ENCODE peak calls at places on chromosomes 4 and X, in seven cellular contexts. A is HCT116, P is PC-9, M is SK-N-SH, X is ovary, S is breast epithelium, B is right lobe of liver. W is an unnamed sample. For H3K36me3, the result is how much of the 10 kb centered on the place peaks cover.

GRCh38 chrX:11887175-11887574 is 129.1 kb downstream of the MSL3 start:
- DNase-seq in B (no peak), S (no peak), P (no peak), A (no peak), X (no peak), M (no peak), W (no peak)

GRCh38 chr4:60216752-60217151 is 983.4 kb upstream of the ADGRL3 start:
- DNase-seq in S (no peak), M (no peak), A (no peak), X (no peak), B (no peak), P (no peak), W (peak)

GRCh38 chr4:165700855-165701254 is 172.2 kb upstream of the TLL1 start:
- DNase-seq in A (peak), P (no peak), X (no peak), B (no peak), S (no peak), M (no peak), W (no peak)

GRCh38 chrX:152024710-152025109 is 50.2 kb upstream of the GABRE start:
- DNase-seq in B (no peak), X (no peak), A (no peak), M (no peak), P (no peak), S (no peak), W (no peak)

GRCh38 chr4:182894681-182895275 is 22.4 kb downstream of the DCTD start:
- DNase-seq in M (no peak), A (no peak), B (no peak), X (no peak), P (no peak), S (no peak), W (no peak)

GRCh38 chrX:53882331-53882730 is 161.9 kb downstream of the PHF8 start:
- DNase-seq in S (no peak), X (no peak), A (no peak), M (no peak), P (peak), B (no peak), W (peak)

GRCh38 chr4:95638920-95639501 is 90.2 kb upstream of the UNC5C start:
- DNase-seq in A (no peak), B (no peak), P (no peak), S (no peak), M (no peak), X (no peak), W (no peak)

GRCh38 chr4:10305816-10306215 is 151.4 kb downstream of the ZNF518B start:
- DNase-seq in X (no peak), A (no peak), M (no peak), B (no peak), S (no peak), P (no peak), W (no peak)

GRCh38 chr4:138857399-138857798 is 158.2 kb upstream of the NOCT start:
- DNase-seq in A (no peak), X (no peak), B (no peak), M (no peak), P (no peak), S (no peak), W (no peak)

GRCh38 chr4:65083076-65083475 is 587.2 kb downstream of the EPHA5 start:
- DNase-seq in A (no peak), M (no peak), S (no peak), B (no peak), X (no peak), P (no peak), W (peak)

GRCh38 chr4:184369871-184370270 is 104.5 kb downstream of the IRF2 start:
- DNase-seq in P (no peak), X (no peak), A (no peak), M (no peak), B (no peak), S (no peak), W (no peak)

GRCh38 chrX:2311483-2311882 is 189.3 kb downstream of the DHRSX start:
- DNase-seq in A (no peak), B (no peak), S (no peak), P (no peak), M (no peak), X (no peak), W (no peak)

GRCh38 chrX:105701310-105702052 is 120.9 kb upstream of the NRK start:
- DNase-seq in S (no peak), X (no peak), M (peak), A (no peak), P (peak), B (no peak), W (no peak)

GRCh38 chr4:23034726-23035125 is 342.0 kb downstream of the GBA3 start:
- DNase-seq in P (no peak), A (no peak), S (no peak), M (no peak), B (no peak), X (no peak), W (no peak)

GRCh38 chr4:960736-961650 is 12.4 kb downstream of the DGKQ start:
- DNase-seq in B (no peak), A (no peak), P (no peak), X (no peak), M (peak), S (no peak), W (no peak)

GRCh38 chrX:8189096-8189830 is 18.2 kb upstream of the VCX2 start:
- DNase-seq in X (no peak), B (no peak), M (no peak), A (no peak), P (no peak), S (no peak), W (no peak)

GRCh38 chrX:69104756-69105434 is 60.4 kb downstream of the PJA1 start:
- DNase-seq in B (no peak), P (peak), S (no peak), X (no peak), M (no peak), A (no peak), W (no peak)

GRCh38 chr4:113539408-113539807 is 222.1 kb downstream of the CAMK2D start:
- DNase-seq in S (no peak), P (no peak), B (no peak), X (no peak), A (peak), M (no peak), W (peak)

GRCh38 chr4:36303430-36304137 is 22.2 kb downstream of the DTHD1 start:
- DNase-seq in B (no peak), P (no peak), S (no peak), X (no peak), M (no peak), A (no peak), W (no peak)

GRCh38 chrX:13223868-13224555 is 95.8 kb downstream of the ATXN3L start:
- DNase-seq in S (no peak), M (no peak), X (no peak), B (no peak), A (peak), P (peak), W (peak)

GRCh38 chr4:82450966-82451755 is 20.8 kb downstream of the ENOPH1 start:
- DNase-seq in M (peak), B (no peak), S (no peak), X (no peak), A (no peak), P (no peak), W (no peak)

GRCh38 chr4:109207060-109207459 is 95.4 kb downstream of the COL25A1 start:
- DNase-seq in X (no peak), M (peak), P (no peak), A (no peak), S (no peak), B (no peak), W (peak)
- TF ChIP-seq CTCF in X (no peak), M (no peak), P (no peak), A (no peak), S (no peak), B (no peak), W (no peak)

GRCh38 chrX:16797841-16798240 is 11.6 kb downstream of the TXLNG start:
- DNase-seq in B (no peak), S (no peak), P (no peak), M (no peak), X (no peak), A (no peak), W (no peak)

GRCh38 chrX:16797358-16797757 is 11.1 kb downstream of the TXLNG start:
- DNase-seq in A (no peak), S (no peak), P (no peak), X (no peak), M (no peak), B (no peak), W (no peak)

DNA sequence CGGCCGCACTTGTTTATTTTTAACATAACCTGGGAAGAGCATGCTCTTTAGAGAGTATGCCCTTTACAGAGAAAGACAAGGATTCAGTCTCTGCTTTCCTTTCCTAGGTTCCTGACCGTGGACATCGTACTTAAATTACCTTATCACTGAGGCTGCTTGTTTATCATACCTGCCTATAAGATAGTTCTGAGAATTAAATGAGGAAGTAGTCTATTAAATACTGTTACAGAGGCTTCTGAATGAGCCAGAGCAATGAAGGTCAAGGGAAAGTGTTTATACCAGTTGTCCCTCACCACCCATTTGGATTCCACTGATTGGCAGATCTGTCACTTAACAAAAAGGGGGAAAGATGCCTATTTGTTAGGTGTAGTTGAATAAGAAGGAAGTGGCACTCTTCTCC is 10.0 kb downstream of the TXLNG start:
- DNase-seq in S (no peak), M (no peak), B (no peak), P (no peak), X (no peak), A (no peak), W (no peak)
- H3K36me3 ChIP-seq in S (under half), M (under half), B (under half), P (under half), X (under half), A (under half), W (under half)

GRCh38 chr4:98658287-98659105 is at the start of gene TSPAN5:
- DNase-seq in A (peak), M (peak), B (peak), X (peak), P (peak), S (peak), W (no peak)
- TF ChIP-seq CTCF in A (no peak), M (no peak), B (no peak), X (no peak), P (no peak), S (no peak), W (no peak)

GRCh38 chr4:144733566-144733965 is 87.6 kb downstream of the HHIP start:
- DNase-seq in B (no peak), S (no peak), X (no peak), A (no peak), M (no peak), P (no peak), W (no peak)

GRCh38 chr4:144738649-144739048 is 92.7 kb downstream of the HHIP start:
- DNase-seq in P (no peak), X (no peak), A (no peak), M (no peak), B (no peak), S (no peak), W (no peak)

GRCh38 chr4:144734522-144734921 is 88.6 kb downstream of the HHIP start:
- DNase-seq in A (no peak), M (no peak), P (peak), S (no peak), X (no peak), B (no peak), W (no peak)

GRCh38 chr4:144732584-144733130 is 86.7 kb downstream of the HHIP start:
- DNase-seq in B (no peak), A (no peak), S (no peak), M (no peak), X (no peak), P (no peak), W (no peak)
- H3K36me3 ChIP-seq in B (under half), A (under half), S (under half), M (under half), X (under half), P (under half), W (under half)

GRCh38 chr4:153933851-153934688 is 145.2 kb upstream of the SFRP2 start:
- DNase-seq in B (no peak), S (no peak), A (no peak), P (no peak), M (no peak), X (no peak), W (no peak)
- TF ChIP-seq CTCF in B (no peak), S (no peak), A (no peak), P (no peak), M (no peak), X (no peak), W (no peak)

GRCh38 chr4:11367371-11367770 is 61.3 kb downstream of the HS3ST1 start:
- DNase-seq in A (no peak), M (no peak), X (peak), S (no peak), P (peak), B (no peak), W (peak)

GRCh38 chr4:11366859-11367258 is 61.8 kb downstream of the HS3ST1 start:
- DNase-seq in B (no peak), X (no peak), S (no peak), A (no peak), M (no peak), P (no peak), W (no peak)

GRCh38 chr4:11365039-11365438 is 63.7 kb downstream of the HS3ST1 start:
- DNase-seq in P (no peak), M (no peak), X (no peak), A (no peak), B (no peak), S (no peak), W (no peak)

GRCh38 chr4:11368701-11369115 is 60.0 kb downstream of the HS3ST1 start:
- DNase-seq in P (no peak), M (no peak), X (peak), A (no peak), B (peak), S (no peak), W (no peak)
- H3K36me3 ChIP-seq in P (under half), M (under half), X (under half), A (under half), B (under half), S (under half), W (under half)

DNA sequence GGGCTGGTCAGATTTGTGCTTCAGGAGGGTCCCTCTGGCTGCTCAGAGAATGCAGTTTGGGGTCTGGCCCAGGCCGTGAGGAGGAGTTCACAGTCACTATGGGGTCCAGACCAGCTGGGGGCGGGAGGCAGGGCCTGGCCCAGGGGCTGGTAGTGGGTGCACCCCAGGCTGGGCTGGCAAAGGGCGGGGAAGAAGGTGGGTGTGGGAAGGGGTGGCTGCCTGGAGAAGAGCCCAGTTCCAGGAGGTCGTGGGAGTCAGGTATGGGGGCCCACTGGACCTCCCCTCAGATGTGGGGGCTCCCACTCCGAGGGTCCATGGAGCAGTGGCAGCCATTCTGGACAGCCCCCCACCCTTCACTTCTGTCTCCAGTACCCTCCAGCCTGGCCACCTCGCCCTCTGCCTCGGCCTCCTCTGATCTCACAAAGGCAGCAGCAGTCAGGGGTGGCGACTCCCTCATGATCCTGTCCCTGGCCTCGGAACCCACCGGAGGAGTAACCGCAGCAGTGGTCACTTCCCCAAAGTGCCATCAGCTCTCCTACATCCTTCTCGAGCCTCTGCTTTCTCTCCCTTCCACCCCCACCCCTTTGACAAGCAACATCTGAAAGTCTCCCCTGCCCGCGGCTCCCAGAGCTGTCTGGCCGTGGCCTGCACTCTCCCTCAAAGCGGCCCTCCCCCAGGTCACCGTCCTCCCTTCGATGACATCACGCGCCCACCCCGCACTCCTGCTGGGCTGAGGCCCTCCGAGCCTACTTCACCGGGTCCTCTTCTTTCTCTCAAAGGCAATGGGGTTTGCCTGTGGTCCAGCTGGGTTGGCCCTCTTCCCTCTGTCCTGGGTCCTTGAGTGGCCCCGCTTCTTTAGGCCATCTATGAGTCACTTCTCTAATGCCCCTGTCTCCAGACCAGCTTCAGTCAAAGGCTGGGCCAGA is 1.7 kb upstream of the SLC6A8 start:
- DNase-seq in X (no peak), P (no peak), A (no peak), B (peak), S (no peak), M (no peak), W (no peak)
- TF ChIP-seq CTCF in X (no peak), P (no peak), A (no peak), B (no peak), S (no peak), M (no peak), W (no peak)

GRCh38 chr4:75016472-75016871 is 83.6 kb downstream of the PARM1 start:
- DNase-seq in B (no peak), A (no peak), S (no peak), P (no peak), X (no peak), M (no peak), W (no peak)
- H3K36me3 ChIP-seq in B (under half), A (under half), S (under half), P (under half), X (under half), M (under half), W (under half)

DNA sequence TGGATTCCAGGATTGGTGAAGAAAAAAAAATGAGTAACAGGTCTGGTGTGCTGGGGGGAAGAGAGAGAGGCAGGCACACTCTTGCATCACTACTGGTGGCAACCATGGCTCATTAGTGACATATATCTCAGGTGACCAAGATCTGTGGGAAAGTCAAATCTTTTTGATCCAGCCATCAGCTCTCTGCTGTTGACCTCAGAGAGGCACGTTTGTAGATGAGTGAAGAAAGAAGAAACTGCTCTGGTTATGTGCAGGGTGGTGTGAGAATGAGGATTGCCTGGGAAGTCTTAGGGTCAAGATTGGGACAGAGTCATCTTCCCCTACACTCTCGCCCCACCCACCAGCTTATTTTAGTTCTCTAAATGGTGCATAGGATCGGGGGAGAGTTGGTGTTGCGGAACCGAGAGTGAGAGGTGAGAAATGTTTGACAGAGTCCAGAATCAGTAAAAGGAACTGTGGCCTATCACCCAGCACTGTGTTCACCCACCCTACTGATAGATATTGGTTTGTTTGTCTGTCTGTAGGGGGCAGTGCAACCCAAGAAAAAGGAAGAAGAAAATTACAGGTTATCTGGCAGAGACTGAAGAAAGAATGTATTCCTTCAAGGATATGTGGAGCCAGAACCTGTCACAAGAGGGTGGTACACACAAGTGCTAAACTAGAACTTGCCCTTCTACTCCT is 21.9 kb downstream of the ARMCX6 start:
- DNase-seq in A (peak), B (no peak), X (no peak), M (peak), P (peak), S (no peak), W (peak)
- TF ChIP-seq CTCF in A (peak), B (peak), X (peak), M (peak), P (peak), S (peak), W (peak)

DNA sequence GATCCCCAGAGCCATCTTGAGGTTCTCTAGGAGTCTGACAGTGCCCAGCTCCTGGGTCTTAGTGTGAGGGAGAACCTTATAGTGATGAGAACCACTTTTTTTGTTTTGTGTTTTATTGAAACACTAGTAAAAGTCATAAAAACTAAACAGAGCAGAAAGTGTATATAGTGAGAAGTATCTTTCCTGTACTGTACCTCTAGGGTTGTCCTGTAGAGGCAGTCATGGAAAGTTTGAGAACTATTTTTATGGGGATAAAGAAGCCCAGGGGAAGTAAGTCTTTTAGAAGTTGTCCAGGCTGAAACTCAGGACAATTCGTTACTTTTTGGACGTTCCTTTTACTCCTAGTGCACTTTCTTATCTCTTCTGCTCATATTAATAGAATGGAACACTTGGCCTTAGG is 40.9 kb downstream of the ADH5 start:
- DNase-seq in B (no peak), S (no peak), X (no peak), A (no peak), M (no peak), P (no peak), W (no peak)
- H3K36me3 ChIP-seq in B (under half), S (under half), X (under half), A (under half), M (half or more), P (under half), W (under half)